ENCODE peak calls at places on chromosomes 11 and 22, in four cellular contexts. J is H54; R is hepatocyte; B is stimulated activated CD4-positive, alpha-beta T cell treated with anti-CD3 and anti-CD28 coated beads, TNF-alpha, amount 100 ng/mL, for 4 hours. C is an unnamed sample.

GRCh38 chr11:111259871-111260270 is 14.3 kb downstream of the POU2AF2 start:
- DNase-seq in J (no peak), R (no peak), B (no peak), C (no peak)

GRCh38 chr22:27122561-27122960 is 465.2 kb downstream of the MIAT start:
- DNase-seq in J (no peak), R (no peak), B (no peak), C (no peak)

GRCh38 chr11:131656179-131656838 is 285.9 kb downstream of the NTM start:
- DNase-seq in J (no peak), R (no peak), B (no peak), C (no peak)

GRCh38 chr11:87031433-87032170 is 6.1 kb upstream of the TMEM135 start:
- DNase-seq in J (no peak), R (no peak), B (no peak), C (no peak)

GRCh38 chr11:116073854-116074837 is 569.9 kb upstream of the CADM1 start:
- DNase-seq in J (no peak), R (peak), B (no peak), C (no peak)

GRCh38 chr11:64331569-64332371 is 8.2 kb upstream of the CCDC88B start:
- DNase-seq in J (peak), R (peak), B (peak), C (peak)

GRCh38 chr11:71256080-71256479 is 3.7 kb upstream of the SHANK2 start:
- DNase-seq in J (no peak), R (no peak), B (no peak), C (no peak)

GRCh38 chr11:2366271-2366670 is 10.8 kb upstream of the CD81 start:
- DNase-seq in J (no peak), R (no peak), B (no peak), C (no peak)

GRCh38 chr22:32583921-32584335 is 109.3 kb downstream of the FBXO7 start:
- DNase-seq in J (no peak), R (no peak), B (no peak), C (no peak)

GRCh38 chr22:35661377-35661937 is 13.2 kb downstream of the APOL6 start:
- DNase-seq in J (no peak), R (no peak), B (no peak), C (no peak)

GRCh38 chr11:72231396-72232259 is 7.1 kb downstream of the INPPL1 start:
- DNase-seq in J (no peak), R (no peak), B (no peak), C (no peak)

GRCh38 chr11:45638051-45638450 is 27.4 kb downstream of the CHST1 start:
- DNase-seq in J (no peak), R (no peak), B (no peak), C (no peak)

GRCh38 chr11:130389315-130389935 is 39.0 kb downstream of the ADAMTS8 start:
- DNase-seq in J (no peak), R (no peak), B (no peak), C (no peak)

GRCh38 chr11:1749787-1750351 is 526 bp downstream of the IFITM10 start:
- DNase-seq in J (peak), R (peak), B (no peak), C (no peak)

GRCh38 chr11:122696662-122697061 is 41.1 kb downstream of the UBASH3B start:
- DNase-seq in J (no peak), R (no peak), B (peak), C (peak)

GRCh38 chr11:69111578-69112247 is 44.0 kb upstream of the SMIM38 start:
- DNase-seq in J (no peak), R (no peak), B (no peak), C (no peak)

GRCh38 chr11:104650234-104650633 is 248.0 kb downstream of the CASP12 start:
- DNase-seq in J (no peak), R (no peak), B (no peak), C (no peak)

GRCh38 chr11:86678296-86678695 is 5.9 kb upstream of the ME3 start:
- DNase-seq in J (no peak), R (no peak), B (no peak), C (no peak)

GRCh38 chr11:76206327-76207081 is at the start of gene WNT11:
- DNase-seq in J (no peak), R (peak), B (no peak), C (no peak)

GRCh38 chr11:16891964-16892363 is 122.2 kb downstream of the PLEKHA7 start:
- DNase-seq in J (no peak), R (no peak), B (no peak), C (no peak)

GRCh38 chr22:46055176-46055850 is 78.4 kb upstream of the WNT7B start:
- DNase-seq in J (no peak), R (no peak), B (no peak), C (no peak)

GRCh38 chr11:57974830-57975229 is 48.9 kb upstream of the OR9Q1 start:
- DNase-seq in J (no peak), R (no peak), B (no peak), C (no peak)

GRCh38 chr22:43850529-43850928 is 11.8 kb downstream of the SULT4A1 start:
- DNase-seq in J (no peak), R (no peak), B (no peak), C (no peak)

GRCh38 chr11:133843454-133843987 is 1.8 kb downstream of the SPATA19 start:
- DNase-seq in J (no peak), R (no peak), B (no peak), C (no peak)

GRCh38 chr22:41613456-41613855 is 7.4 kb downstream of the DESI1 start:
- DNase-seq in J (no peak), R (no peak), B (no peak), C (no peak)

GRCh38 chr11:1771273-1771672 is 7.5 kb upstream of the CTSD start:
- DNase-seq in J (no peak), R (no peak), B (no peak), C (no peak)

GRCh38 chr11:43790444-43790794 is 90.2 kb upstream of the ALKBH3 start:
- DNase-seq in J (no peak), R (no peak), B (no peak), C (no peak)

GRCh38 chr11:1450344-1450875 is 36.2 kb downstream of the MOB2 start:
- DNase-seq in J (no peak), R (no peak), B (no peak), C (no peak)

GRCh38 chr11:64088159-64089026 is 52.7 kb downstream of the FLRT1 start:
- DNase-seq in J (peak), R (no peak), B (no peak), C (no peak)

GRCh38 chr11:14179126-14179820 is 179.7 kb downstream of the RRAS2 start:
- DNase-seq in J (no peak), R (peak), B (no peak), C (no peak)

C was measured in activated T-helper 1 cell treated with anti-CD3 and anti-CD28 coated beads, Interleukin-2, amount 50 U/mL, for 16 hours.